ENCODE peak calls at places on chromosomes 4 and X, in six cellular contexts. N is epithelial cell of esophagus, F is endothelial cell, P is upper lobe of right lung, K is B cell, T is cardiac muscle cell. I is an unnamed sample.
A peak's percentile ranks its signal among the peaks of the same experiment; 100 is the strongest.

GRCh38 chr4:73451404-73451803 is 15.4 kb downstream of the AFP start:
- DNase-seq in N (no peak), F (no peak), P (no peak), K (no peak), T (no peak), I (no peak)

GRCh38 chr4:141499454-141499853 is 136.9 kb upstream of the IL15 start:
- DNase-seq in N (no peak), F (no peak), P (no peak), K (no peak), T (no peak), I (no peak)

GRCh38 chr4:26022346-26022891 is 108.4 kb downstream of the SMIM20 start:
- DNase-seq in N (peak; percentile 77), F (no peak), P (no peak), K (no peak), T (no peak), I (no peak)

GRCh38 chrX:46325312-46325877 is 219.8 kb downstream of the ZNF674 start:
- DNase-seq in N (peak; percentile 82), F (no peak), P (no peak), K (no peak), T (peak; percentile 15), I (no peak)

GRCh38 chr4:150127757-150128156 is 49.5 kb downstream of the DCLK2 start:
- DNase-seq in N (no peak), F (no peak), P (no peak), K (no peak), T (no peak), I (no peak)

GRCh38 chrX:46326161-46326560 is 219.1 kb downstream of the ZNF674 start:
- DNase-seq in N (peak; percentile 35), F (no peak), P (no peak), K (no peak), T (no peak), I (no peak)

GRCh38 chr4:17094811-17095210 is 196.4 kb upstream of the LDB2 start:
- DNase-seq in N (no peak), F (no peak), P (no peak), K (no peak), T (no peak), I (no peak)

GRCh38 chr4:142088906-142089305 is 452.5 kb downstream of the IL15 start:
- DNase-seq in N (no peak), F (no peak), P (no peak), K (no peak), T (no peak), I (no peak)

GRCh38 chr4:3433138-3433869 is 8.5 kb upstream of the HGFAC start:
- DNase-seq in N (no peak), F (no peak), P (no peak), K (no peak), T (no peak), I (no peak)

GRCh38 chr4:3436798-3437581 is 4.8 kb upstream of the HGFAC start:
- DNase-seq in N (peak; percentile 98), F (no peak), P (peak; percentile 79), K (no peak), T (no peak), I (no peak)

GRCh38 chr4:3435684-3435956 is 6.1 kb upstream of the HGFAC start:
- DNase-seq in N (no peak), F (no peak), P (no peak), K (no peak), T (no peak), I (no peak)

GRCh38 chr4:3436048-3436797 is 5.5 kb upstream of the HGFAC start:
- DNase-seq in N (peak; percentile 32), F (no peak), P (no peak), K (no peak), T (no peak), I (no peak)

DNA sequence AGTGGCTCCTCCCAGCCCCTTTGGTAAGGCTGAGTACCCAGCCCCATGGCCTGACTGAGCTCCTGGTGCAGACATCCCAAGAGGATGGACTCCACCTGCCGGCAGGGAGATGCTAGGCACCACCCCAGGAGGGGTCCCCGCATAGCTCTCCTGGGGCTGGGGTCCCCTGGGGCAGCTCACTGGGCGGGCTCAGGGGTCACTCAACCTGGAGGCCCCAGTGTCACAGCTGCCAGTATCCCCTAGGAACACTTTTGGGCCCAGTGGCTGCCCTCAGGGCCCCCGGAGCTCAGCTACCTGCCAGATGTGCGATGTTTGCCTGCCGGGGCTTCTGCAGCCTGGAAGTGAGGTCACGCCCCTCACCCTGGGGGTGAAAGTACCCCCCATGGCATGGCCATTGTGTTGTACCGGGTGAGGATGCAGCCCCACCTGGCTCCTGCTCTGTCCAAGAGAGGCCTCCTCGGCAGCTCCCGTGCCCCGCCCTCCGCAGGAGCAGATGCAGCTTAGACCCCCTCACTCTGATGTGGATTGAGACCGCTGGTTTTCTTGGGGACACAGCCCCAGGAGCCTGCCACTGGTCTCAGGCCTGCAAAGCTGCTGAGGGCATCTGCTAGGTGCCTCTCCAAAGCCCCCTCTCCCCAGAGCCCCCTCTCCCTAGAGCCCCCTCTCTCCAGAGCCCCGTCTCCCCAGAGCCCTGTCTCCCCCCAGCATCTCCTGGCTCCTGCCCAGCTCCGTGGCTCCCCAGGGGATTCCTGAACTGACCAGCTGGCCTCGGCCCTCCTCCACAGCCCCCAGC is 6.7 kb upstream of the HGFAC start:
- DNase-seq in N (no peak), F (no peak), P (no peak), K (no peak), T (no peak), I (no peak)
- TF ChIP-seq CTCF in N (peak; percentile 26), F (no peak), P (no peak), K (no peak), T (peak; percentile 18), I (no peak)

DNA sequence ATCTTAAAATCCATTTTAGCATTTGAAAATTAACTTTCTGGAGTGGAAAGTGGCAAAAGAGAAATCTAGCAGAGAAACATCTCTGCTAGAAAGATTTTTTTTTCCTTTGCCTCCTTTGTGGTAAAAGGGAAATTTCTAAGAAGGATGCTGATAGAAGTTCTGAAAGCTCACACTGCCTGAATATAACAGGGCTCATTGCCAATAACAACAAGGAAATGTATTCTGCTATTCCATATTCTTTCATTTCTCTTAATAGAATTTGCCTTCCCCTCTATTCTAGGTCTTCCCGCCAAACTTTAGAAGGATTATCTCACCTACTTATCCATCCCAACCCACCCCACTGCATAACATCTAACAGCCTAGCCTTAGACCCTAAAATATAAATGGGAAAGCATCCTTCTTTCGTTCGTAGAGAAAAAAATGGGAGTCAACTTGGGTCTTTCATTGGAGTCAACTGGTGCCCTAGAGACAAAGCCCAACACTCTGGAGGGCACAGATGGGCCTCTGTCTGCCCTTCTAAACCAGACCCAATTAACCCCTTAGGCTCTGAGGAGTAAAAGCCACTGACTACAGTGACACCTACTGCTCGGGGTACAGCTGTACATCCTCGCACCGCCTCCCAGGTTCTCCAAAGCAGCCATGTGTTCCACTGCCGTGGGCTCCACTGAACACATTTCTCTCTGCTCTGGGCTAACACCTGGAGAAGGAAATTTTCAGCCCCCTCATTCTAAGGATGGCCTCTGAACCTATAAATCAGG is 103.9 kb downstream of the MAML3 start:
- DNase-seq in N (peak; percentile 41), F (peak; percentile 37), P (no peak), K (no peak), T (peak; percentile 39), I (no peak)
- TF ChIP-seq CTCF in N (peak; percentile 52), F (peak; percentile 55), P (no peak), K (no peak), T (peak; percentile 43), I (no peak)

GRCh38 chrX:96957718-96958117 is 74.0 kb downstream of the RPA4 start:
- DNase-seq in N (no peak), F (no peak), P (no peak), K (no peak), T (no peak), I (no peak)
- TF ChIP-seq CTCF in N (no peak), F (no peak), P (no peak), K (no peak), T (no peak), I (no peak)

GRCh38 chr4:53019485-53020382 is 157.6 kb downstream of the RASL11B start:
- DNase-seq in N (peak; percentile 27), F (no peak), P (no peak), K (no peak), T (no peak), I (no peak)
- TF ChIP-seq CTCF in N (no peak), F (no peak), P (no peak), K (no peak), T (no peak), I (no peak)

DNA sequence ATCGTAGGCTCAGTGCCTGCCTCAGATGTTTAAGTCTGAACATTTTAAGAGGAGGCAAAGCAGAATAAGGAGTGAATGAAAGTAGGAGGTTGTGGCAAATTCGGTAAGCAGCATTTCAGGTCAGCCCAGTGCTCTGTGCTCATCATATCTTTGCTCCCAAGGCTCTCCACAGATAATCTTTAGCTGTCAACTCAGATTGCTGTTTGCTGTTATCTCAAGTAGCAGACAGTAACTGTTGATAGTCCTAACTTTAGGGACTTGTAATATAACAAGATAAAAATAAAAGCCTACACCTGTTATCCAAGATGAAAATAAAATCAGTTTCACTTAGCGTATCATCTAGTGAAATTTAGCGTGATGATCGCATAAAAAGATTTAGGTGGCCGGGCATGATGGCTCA is 18.6 kb upstream of the CLTRN start:
- DNase-seq in N (no peak), F (no peak), P (no peak), K (no peak), T (no peak), I (no peak)
- TF ChIP-seq CTCF in N (no peak), F (no peak), P (no peak), K (no peak), T (no peak), I (no peak)

DNA sequence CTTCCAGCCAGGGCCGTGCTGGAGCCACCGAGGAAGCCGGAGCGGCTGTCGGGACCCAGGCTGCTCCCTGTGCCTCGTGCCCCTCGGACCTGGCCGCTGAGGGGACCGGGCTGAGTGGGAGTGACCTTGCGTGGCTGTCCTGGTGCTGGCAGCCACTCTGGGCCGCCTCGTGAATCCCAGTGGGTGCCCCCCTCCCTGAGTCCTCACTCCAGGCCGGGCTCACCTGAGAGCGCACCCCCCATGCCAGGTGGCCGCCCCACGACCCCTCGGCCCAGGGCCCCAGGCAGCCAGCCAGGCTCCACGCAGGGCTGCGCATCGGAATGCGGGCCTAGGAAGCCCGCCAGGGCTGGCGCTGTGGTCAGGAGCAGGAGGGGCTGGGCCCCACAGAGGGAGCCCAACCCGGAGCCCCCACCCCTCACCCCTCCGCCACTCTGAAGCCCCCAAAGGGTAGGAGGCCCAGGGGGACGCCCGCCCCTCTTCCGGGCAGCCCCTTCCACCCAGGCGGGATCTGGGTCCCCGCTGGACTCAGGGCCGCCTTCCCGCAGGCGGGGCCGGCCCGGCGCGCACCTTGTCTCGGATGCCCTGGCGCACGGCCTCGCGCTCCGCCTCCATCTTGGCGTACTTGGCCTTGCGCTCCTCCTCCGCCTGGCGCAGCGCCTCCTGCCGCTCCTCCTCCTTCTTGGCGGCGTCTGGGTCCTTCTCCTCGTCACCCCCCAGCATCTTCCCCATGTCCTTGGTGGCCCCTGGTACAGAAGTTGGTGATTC is 33.9 kb downstream of the CPLX1 start:
- DNase-seq in N (peak; percentile 52), F (no peak), P (no peak), K (no peak), T (no peak), I (no peak)
- TF ChIP-seq CTCF in N (peak; percentile 10), F (no peak), P (no peak), K (no peak), T (peak; percentile 18), I (no peak)

GRCh38 chr4:2673157-2673556 is 83.0 kb downstream of the TNIP2 start:
- DNase-seq in N (no peak), F (no peak), P (no peak), K (no peak), T (peak; percentile 35), I (no peak)
- TF ChIP-seq CTCF in N (peak; percentile 34), F (peak; percentile 18), P (peak; percentile 17), K (peak; percentile 20), T (peak; percentile 41), I (no peak)